ENCODE peak calls at places on chromosome 19, in eight cellular contexts. One of them, this sample, is unnamed.

GRCh38 chr19:48321372-48321621 is 4.1 kb upstream of the EMP3 start:
- DNase-seq in psoas muscle: peak; percentile 96
- DNase-seq in epithelial cell of esophagus: peak; percentile 97
- DNase-seq in mucosa of descending colon: peak; percentile 99
- DNase-seq in epithelial cell of proximal tubule: no peak
- DNase-seq in lower leg skin: peak; percentile 100
- DNase-seq in cardiac muscle cell: peak; percentile 96
- DNase-seq in AG09309: no peak
- DNase-seq in this sample: peak; percentile 95

GRCh38 chr19:6613711-6614110 is 22.8 kb upstream of the CD70 start:
- DNase-seq in mucosa of descending colon: no peak
- DNase-seq in lower leg skin: no peak
- DNase-seq in psoas muscle: no peak
- DNase-seq in cardiac muscle cell: peak; percentile 45
- DNase-seq in epithelial cell of proximal tubule: no peak
- DNase-seq in AG09309: peak; percentile 47
- DNase-seq in epithelial cell of esophagus: peak; percentile 75
- DNase-seq in this sample: no peak

GRCh38 chr19:3667037-3667638 is 33.1 kb downstream of the PIP5K1C start:
- DNase-seq in psoas muscle: no peak
- DNase-seq in lower leg skin: no peak
- DNase-seq in mucosa of descending colon: no peak
- DNase-seq in epithelial cell of proximal tubule: no peak
- DNase-seq in cardiac muscle cell: no peak
- DNase-seq in AG09309: no peak
- DNase-seq in epithelial cell of esophagus: no peak
- DNase-seq in this sample: no peak

GRCh38 chr19:45468159-45468651 is 409 bp downstream of the FOSB start:
- DNase-seq in cardiac muscle cell: peak; percentile 53
- DNase-seq in epithelial cell of proximal tubule: no peak
- DNase-seq in psoas muscle: peak; percentile 40
- DNase-seq in epithelial cell of esophagus: peak; percentile 42
- DNase-seq in AG09309: no peak
- DNase-seq in lower leg skin: peak; percentile 92
- DNase-seq in mucosa of descending colon: no peak
- DNase-seq in this sample: no peak

GRCh38 chr19:7098701-7099596 is 29.4 kb downstream of the ZNF557 start:
- DNase-seq in mucosa of descending colon: peak; percentile 94
- DNase-seq in epithelial cell of esophagus: peak; percentile 89
- DNase-seq in AG09309: peak; percentile 58
- DNase-seq in lower leg skin: peak; percentile 98
- DNase-seq in psoas muscle: peak; percentile 93
- DNase-seq in cardiac muscle cell: peak; percentile 96
- DNase-seq in epithelial cell of proximal tubule: peak; percentile 50
- DNase-seq in this sample: peak; percentile 92

GRCh38 chr19:3433805-3434540 is 46.4 kb downstream of the SMIM24 start:
- DNase-seq in mucosa of descending colon: no peak
- DNase-seq in AG09309: no peak
- DNase-seq in epithelial cell of esophagus: no peak
- DNase-seq in psoas muscle: no peak
- DNase-seq in epithelial cell of proximal tubule: no peak
- DNase-seq in cardiac muscle cell: no peak
- DNase-seq in lower leg skin: no peak
- DNase-seq in this sample: no peak

GRCh38 chr19:45670670-45671453 is 2.8 kb downstream of the GIPR start:
- DNase-seq in epithelial cell of proximal tubule: no peak
- DNase-seq in psoas muscle: peak; percentile 61
- DNase-seq in epithelial cell of esophagus: peak; percentile 96
- DNase-seq in AG09309: no peak
- DNase-seq in cardiac muscle cell: peak; percentile 89
- DNase-seq in mucosa of descending colon: peak; percentile 95
- DNase-seq in lower leg skin: peak; percentile 93
- DNase-seq in this sample: peak; percentile 80

GRCh38 chr19:38647966-38648788 is 728 bp downstream of the ACTN4 start:
- DNase-seq in epithelial cell of esophagus: no peak
- DNase-seq in AG09309: no peak
- DNase-seq in cardiac muscle cell: no peak
- DNase-seq in mucosa of descending colon: peak; percentile 7
- DNase-seq in lower leg skin: no peak
- DNase-seq in epithelial cell of proximal tubule: no peak
- DNase-seq in psoas muscle: no peak
- DNase-seq in this sample: no peak

GRCh38 chr19:4596033-4596904 is 36.8 kb upstream of the SEMA6B start:
- DNase-seq in psoas muscle: no peak
- DNase-seq in lower leg skin: no peak
- DNase-seq in mucosa of descending colon: no peak
- DNase-seq in AG09309: no peak
- DNase-seq in cardiac muscle cell: no peak
- DNase-seq in epithelial cell of proximal tubule: no peak
- DNase-seq in epithelial cell of esophagus: no peak
- DNase-seq in this sample: no peak

GRCh38 chr19:8988204-8988603 is 22.0 kb downstream of the MUC16 start:
- DNase-seq in psoas muscle: no peak
- DNase-seq in AG09309: no peak
- DNase-seq in cardiac muscle cell: no peak
- DNase-seq in lower leg skin: no peak
- DNase-seq in epithelial cell of proximal tubule: no peak
- DNase-seq in epithelial cell of esophagus: no peak
- DNase-seq in mucosa of descending colon: peak; percentile 14
- DNase-seq in this sample: no peak

GRCh38 chr19:32688315-32688714 is 3.3 kb upstream of the NUDT19 start:
- DNase-seq in epithelial cell of proximal tubule: no peak
- DNase-seq in AG09309: no peak
- DNase-seq in cardiac muscle cell: no peak
- DNase-seq in psoas muscle: peak; percentile 28
- DNase-seq in epithelial cell of esophagus: no peak
- DNase-seq in mucosa of descending colon: no peak
- DNase-seq in lower leg skin: no peak
- DNase-seq in this sample: no peak

GRCh38 chr19:10120538-10121198 is 969 bp upstream of the EIF3G start:
- DNase-seq in lower leg skin: no peak
- DNase-seq in cardiac muscle cell: peak; percentile 80
- DNase-seq in mucosa of descending colon: no peak
- DNase-seq in AG09309: peak; percentile 81
- DNase-seq in epithelial cell of esophagus: peak; percentile 91
- DNase-seq in epithelial cell of proximal tubule: no peak
- DNase-seq in psoas muscle: no peak
- DNase-seq in this sample: no peak

GRCh38 chr19:32581704-32582164 is 744 bp downstream of the PDCD5 start:
- DNase-seq in psoas muscle: peak; percentile 21
- DNase-seq in AG09309: no peak
- DNase-seq in lower leg skin: no peak
- DNase-seq in epithelial cell of proximal tubule: peak; percentile 48
- DNase-seq in mucosa of descending colon: peak; percentile 41
- DNase-seq in epithelial cell of esophagus: peak; percentile 73
- DNase-seq in cardiac muscle cell: peak; percentile 72
- DNase-seq in this sample: no peak

GRCh38 chr19:20182232-20182785 is 15.3 kb downstream of the ZNF486 start:
- DNase-seq in cardiac muscle cell: no peak
- DNase-seq in epithelial cell of esophagus: no peak
- DNase-seq in mucosa of descending colon: no peak
- DNase-seq in lower leg skin: no peak
- DNase-seq in epithelial cell of proximal tubule: no peak
- DNase-seq in psoas muscle: no peak
- DNase-seq in AG09309: no peak
- DNase-seq in this sample: no peak

GRCh38 chr19:42132851-42133528 is 744 bp upstream of the POU2F2 start:
- DNase-seq in epithelial cell of proximal tubule: no peak
- DNase-seq in AG09309: no peak
- DNase-seq in mucosa of descending colon: peak; percentile 81
- DNase-seq in epithelial cell of esophagus: peak; percentile 61
- DNase-seq in lower leg skin: peak; percentile 92
- DNase-seq in psoas muscle: peak; percentile 68
- DNase-seq in cardiac muscle cell: peak; percentile 44
- DNase-seq in this sample: peak; percentile 81

GRCh38 chr19:43639507-43640423 is at the start of gene CADM4:
- DNase-seq in AG09309: no peak
- DNase-seq in mucosa of descending colon: peak; percentile 43
- DNase-seq in cardiac muscle cell: no peak
- DNase-seq in epithelial cell of esophagus: no peak
- DNase-seq in lower leg skin: no peak
- DNase-seq in epithelial cell of proximal tubule: no peak
- DNase-seq in psoas muscle: peak; percentile 23
- DNase-seq in this sample: no peak

GRCh38 chr19:38564981-38565685 is 52.6 kb downstream of the MAP4K1 start:
- DNase-seq in epithelial cell of proximal tubule: no peak
- DNase-seq in AG09309: no peak
- DNase-seq in mucosa of descending colon: no peak
- DNase-seq in lower leg skin: no peak
- DNase-seq in psoas muscle: no peak
- DNase-seq in epithelial cell of esophagus: no peak
- DNase-seq in cardiac muscle cell: peak; percentile 5
- DNase-seq in this sample: no peak

GRCh38 chr19:4068058-4068966 is 1.6 kb upstream of the ZBTB7A start:
- DNase-seq in AG09309: no peak
- DNase-seq in psoas muscle: no peak
- DNase-seq in epithelial cell of esophagus: no peak
- DNase-seq in lower leg skin: peak; percentile 89
- DNase-seq in cardiac muscle cell: no peak
- DNase-seq in epithelial cell of proximal tubule: no peak
- DNase-seq in mucosa of descending colon: peak; percentile 73
- DNase-seq in this sample: no peak

GRCh38 chr19:40143612-40144011 is 47.6 kb upstream of the MAP3K10 start:
- DNase-seq in AG09309: no peak
- DNase-seq in cardiac muscle cell: no peak
- DNase-seq in lower leg skin: no peak
- DNase-seq in epithelial cell of esophagus: no peak
- DNase-seq in epithelial cell of proximal tubule: no peak
- DNase-seq in psoas muscle: no peak
- DNase-seq in mucosa of descending colon: peak; percentile 24
- DNase-seq in this sample: no peak

GRCh38 chr19:35397064-35397463 is 26.2 kb downstream of the GPR42 start:
- DNase-seq in epithelial cell of esophagus: no peak
- DNase-seq in cardiac muscle cell: no peak
- DNase-seq in lower leg skin: peak; percentile 60
- DNase-seq in mucosa of descending colon: no peak
- DNase-seq in psoas muscle: no peak
- DNase-seq in AG09309: no peak
- DNase-seq in epithelial cell of proximal tubule: no peak
- DNase-seq in this sample: no peak

GRCh38 chr19:52689804-52690394 is 44.9 kb downstream of the ZNF611 start:
- DNase-seq in psoas muscle: peak; percentile 50
- DNase-seq in epithelial cell of esophagus: peak; percentile 13
- DNase-seq in lower leg skin: peak; percentile 91
- DNase-seq in epithelial cell of proximal tubule: no peak
- DNase-seq in cardiac muscle cell: peak; percentile 6
- DNase-seq in AG09309: no peak
- DNase-seq in mucosa of descending colon: peak; percentile 38
- DNase-seq in this sample: peak; percentile 79

GRCh38 chr19:52691215-52691610 is 43.6 kb downstream of the ZNF611 start:
- DNase-seq in epithelial cell of esophagus: no peak
- DNase-seq in AG09309: no peak
- DNase-seq in cardiac muscle cell: no peak
- DNase-seq in psoas muscle: peak; percentile 15
- DNase-seq in mucosa of descending colon: no peak
- DNase-seq in lower leg skin: peak; percentile 80
- DNase-seq in epithelial cell of proximal tubule: no peak
- DNase-seq in this sample: no peak

GRCh38 chr19:52691737-52692136 is 43.1 kb downstream of the ZNF611 start:
- DNase-seq in cardiac muscle cell: no peak
- DNase-seq in psoas muscle: no peak
- DNase-seq in lower leg skin: no peak
- DNase-seq in epithelial cell of esophagus: no peak
- DNase-seq in mucosa of descending colon: no peak
- DNase-seq in AG09309: no peak
- DNase-seq in epithelial cell of proximal tubule: no peak
- DNase-seq in this sample: no peak

GRCh38 chr19:52692431-52693008 is 42.3 kb downstream of the ZNF611 start:
- DNase-seq in AG09309: no peak
- DNase-seq in cardiac muscle cell: no peak
- DNase-seq in lower leg skin: peak; percentile 34
- DNase-seq in psoas muscle: no peak
- DNase-seq in epithelial cell of esophagus: no peak
- DNase-seq in epithelial cell of proximal tubule: no peak
- DNase-seq in mucosa of descending colon: no peak
- DNase-seq in this sample: no peak

GRCh38 chr19:52690395-52691214 is 44.2 kb downstream of the ZNF611 start:
- DNase-seq in AG09309: peak; percentile 72
- DNase-seq in mucosa of descending colon: peak; percentile 96
- DNase-seq in lower leg skin: peak; percentile 99
- DNase-seq in cardiac muscle cell: peak; percentile 96
- DNase-seq in epithelial cell of esophagus: peak; percentile 97
- DNase-seq in psoas muscle: peak; percentile 96
- DNase-seq in epithelial cell of proximal tubule: peak; percentile 53
- DNase-seq in this sample: peak; percentile 93
- TF ChIP-seq CTCF in AG09309: no peak
- TF ChIP-seq CTCF in mucosa of descending colon: peak; percentile 25
- TF ChIP-seq CTCF in lower leg skin: no peak
- TF ChIP-seq CTCF in cardiac muscle cell: peak; percentile 24
- TF ChIP-seq CTCF in epithelial cell of esophagus: no peak
- TF ChIP-seq CTCF in psoas muscle: peak; percentile 30
- TF ChIP-seq CTCF in epithelial cell of proximal tubule: no peak
- TF ChIP-seq CTCF in this sample: peak; percentile 63

DNA sequence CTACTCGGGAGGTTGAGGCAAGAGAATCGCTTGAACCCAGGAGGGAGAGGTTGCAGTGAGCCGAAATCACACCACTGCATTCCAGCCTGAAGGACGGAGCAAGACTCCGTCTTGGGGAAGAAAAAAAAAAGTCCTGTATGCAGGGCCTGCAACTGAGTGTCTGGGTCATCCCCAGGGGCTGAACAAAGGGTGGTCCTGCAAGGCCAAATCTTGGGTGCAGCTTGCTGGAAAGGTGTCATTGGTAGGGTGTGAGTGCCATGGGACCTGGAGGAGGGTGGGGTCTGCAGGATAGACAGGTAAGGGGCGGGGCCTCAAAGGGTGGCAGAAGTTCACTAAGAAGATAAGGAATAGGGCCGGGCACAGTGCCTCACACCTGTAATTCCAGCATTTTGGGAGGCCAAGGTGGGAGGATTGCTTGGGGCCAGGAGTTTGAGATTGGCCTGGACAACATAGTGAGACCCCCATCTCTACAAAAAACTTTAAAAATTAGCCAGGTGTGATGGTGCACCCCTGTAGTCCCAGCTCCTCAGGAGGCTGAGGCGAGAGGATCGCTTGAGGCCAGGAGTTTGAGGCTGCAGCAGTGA is 31.5 kb downstream of the ZSWIM4 start:
- DNase-seq in epithelial cell of proximal tubule: no peak
- DNase-seq in psoas muscle: no peak
- DNase-seq in AG09309: no peak
- DNase-seq in mucosa of descending colon: peak; percentile 16
- DNase-seq in lower leg skin: no peak
- DNase-seq in cardiac muscle cell: no peak
- DNase-seq in epithelial cell of esophagus: no peak
- DNase-seq in this sample: no peak
- TF ChIP-seq CTCF in epithelial cell of proximal tubule: no peak
- TF ChIP-seq CTCF in psoas muscle: no peak
- TF ChIP-seq CTCF in AG09309: no peak
- TF ChIP-seq CTCF in mucosa of descending colon: no peak
- TF ChIP-seq CTCF in lower leg skin: no peak
- TF ChIP-seq CTCF in cardiac muscle cell: no peak
- TF ChIP-seq CTCF in epithelial cell of esophagus: no peak
- TF ChIP-seq CTCF in this sample: no peak

GRCh38 chr19:18306903-18307681 is 15.8 kb downstream of the LSM4 start:
- DNase-seq in AG09309: no peak
- DNase-seq in psoas muscle: no peak
- DNase-seq in epithelial cell of esophagus: no peak
- DNase-seq in lower leg skin: no peak
- DNase-seq in epithelial cell of proximal tubule: no peak
- DNase-seq in mucosa of descending colon: no peak
- DNase-seq in cardiac muscle cell: no peak
- DNase-seq in this sample: no peak
- TF ChIP-seq CTCF in AG09309: no peak
- TF ChIP-seq CTCF in psoas muscle: no peak
- TF ChIP-seq CTCF in epithelial cell of esophagus: no peak
- TF ChIP-seq CTCF in lower leg skin: no peak
- TF ChIP-seq CTCF in epithelial cell of proximal tubule: no peak
- TF ChIP-seq CTCF in mucosa of descending colon: no peak
- TF ChIP-seq CTCF in cardiac muscle cell: no peak
- TF ChIP-seq CTCF in this sample: no peak

GRCh38 chr19:49690073-49690655 is 752 bp upstream of the CPT1C start:
- DNase-seq in epithelial cell of proximal tubule: no peak
- DNase-seq in cardiac muscle cell: no peak
- DNase-seq in psoas muscle: no peak
- DNase-seq in mucosa of descending colon: no peak
- DNase-seq in lower leg skin: no peak
- DNase-seq in epithelial cell of esophagus: no peak
- DNase-seq in AG09309: no peak
- DNase-seq in this sample: no peak
- TF ChIP-seq CTCF in epithelial cell of proximal tubule: no peak
- TF ChIP-seq CTCF in cardiac muscle cell: no peak
- TF ChIP-seq CTCF in psoas muscle: peak; percentile 11
- TF ChIP-seq CTCF in mucosa of descending colon: no peak
- TF ChIP-seq CTCF in lower leg skin: no peak
- TF ChIP-seq CTCF in epithelial cell of esophagus: no peak
- TF ChIP-seq CTCF in AG09309: no peak
- TF ChIP-seq CTCF in this sample: peak; percentile 16

This sample was measured in type B pancreatic cell.